ENCODE peak calls at places on chromosomes 3 and 15, in eight cellular contexts. E, B, U, N, Z, J, W and T are unnamed samples.

GRCh38 chr3:32009101-32009500 is 27.6 kb downstream of the ZNF860 start:
- DNase-seq in U (no peak), N (no peak), E (no peak), W (no peak), Z (no peak), B (no peak), J (no peak), T (no peak)

GRCh38 chr15:92346063-92346462 is 47.6 kb upstream of the ST8SIA2 start:
- DNase-seq in U (no peak), J (no peak), E (no peak), B (no peak), W (no peak), N (no peak), Z (no peak), T (no peak)

GRCh38 chr3:111212511-111212910 is 140.9 kb downstream of the NECTIN3 start:
- DNase-seq in U (no peak), N (no peak), Z (no peak), W (no peak), J (no peak), E (no peak), B (no peak), T (no peak)

GRCh38 chr15:79987569-79987955 is 16.6 kb upstream of the BCL2A1 start:
- DNase-seq in B (no peak), U (no peak), W (no peak), E (no peak), J (no peak), N (no peak), Z (no peak), T (no peak)

GRCh38 chr3:126530171-126531050 is 6.5 kb downstream of the CHST13 start:
- DNase-seq in N (peak), J (no peak), B (no peak), Z (peak), E (peak), W (no peak), U (no peak), T (peak)

GRCh38 chr3:11084098-11084497 is 70.2 kb upstream of the HRH1 start:
- DNase-seq in U (no peak), J (no peak), B (no peak), W (no peak), E (no peak), N (no peak), Z (no peak), T (no peak)

GRCh38 chr3:29618395-29619291 is 337.8 kb downstream of the RBMS3 start:
- DNase-seq in W (no peak), J (no peak), N (no peak), U (no peak), E (no peak), Z (no peak), B (no peak), T (no peak)

GRCh38 chr3:73563896-73564582 is 60.7 kb downstream of the PDZRN3 start:
- DNase-seq in N (no peak), B (no peak), W (no peak), U (no peak), E (no peak), J (no peak), Z (no peak), T (no peak)

GRCh38 chr3:78820497-78820896 is 947.3 kb downstream of the ROBO1 start:
- DNase-seq in U (no peak), N (no peak), J (no peak), E (no peak), Z (no peak), W (no peak), B (no peak), T (no peak)

GRCh38 chr15:48617619-48618018 is 27.9 kb downstream of the FBN1 start:
- DNase-seq in W (peak), U (no peak), N (peak), E (peak), B (no peak), J (no peak), Z (peak), T (peak)

GRCh38 chr3:197151562-197151961 is 121.9 kb upstream of the MELTF start:
- DNase-seq in N (no peak), J (no peak), W (no peak), Z (peak), B (peak), E (no peak), U (no peak), T (peak)

GRCh38 chr15:81049835-81050234 is 49.1 kb downstream of the TLNRD1 start:
- DNase-seq in Z (no peak), J (no peak), B (no peak), U (no peak), E (no peak), N (no peak), W (no peak), T (no peak)

GRCh38 chr3:69669070-69669469 is 70.2 kb upstream of the MITF start:
- DNase-seq in Z (no peak), U (no peak), W (no peak), E (no peak), B (no peak), J (no peak), N (no peak), T (no peak)

GRCh38 chr3:177150970-177151627 is 46.2 kb downstream of the TBL1XR1 start:
- DNase-seq in E (no peak), B (peak), N (no peak), Z (no peak), W (no peak), J (no peak), U (no peak), T (no peak)

GRCh38 chr15:35696767-35697231 is 150.8 kb upstream of the DPH6 start:
- DNase-seq in E (no peak), J (no peak), W (no peak), Z (no peak), N (no peak), B (peak), U (no peak), T (no peak)

GRCh38 chr15:99708563-99708962 is 24.7 kb downstream of the LYSMD4 start:
- DNase-seq in B (peak), W (peak), J (no peak), N (peak), E (peak), U (peak), Z (peak), T (peak)

GRCh38 chr15:84108725-84109124 is 126.8 kb upstream of the GOLGA6L4 start:
- DNase-seq in U (no peak), B (peak), W (no peak), Z (no peak), E (no peak), J (no peak), N (no peak), T (no peak)

GRCh38 chr3:43434431-43434830 is 148.1 kb downstream of the SNRK start:
- DNase-seq in B (no peak), U (no peak), J (no peak), Z (no peak), W (no peak), E (no peak), N (no peak), T (no peak)

GRCh38 chr3:37608061-37608702 is 253.5 kb upstream of the CTDSPL start:
- DNase-seq in J (no peak), U (no peak), W (no peak), Z (no peak), N (no peak), E (no peak), B (peak), T (no peak)

GRCh38 chr3:126197854-126198584 is 17.6 kb upstream of the ALDH1L1 start:
- DNase-seq in B (peak), Z (peak), N (peak), J (no peak), E (peak), U (peak), W (peak), T (peak)

GRCh38 chr3:185764168-185764988 is 60.5 kb downstream of the IGF2BP2 start:
- DNase-seq in Z (no peak), E (no peak), W (peak), U (no peak), B (no peak), N (no peak), J (no peak), T (no peak)

GRCh38 chr15:44066211-44066827 is 128.8 kb downstream of the FRMD5 start:
- DNase-seq in W (no peak), J (no peak), Z (peak), B (peak), N (no peak), E (peak), U (no peak), T (peak)

GRCh38 chr15:31327674-31328424 is 1.2 kb downstream of the KLF13 start:
- DNase-seq in J (no peak), U (no peak), E (peak), W (peak), Z (peak), B (peak), N (peak), T (peak)

GRCh38 chr15:31472636-31473383 is 146.2 kb downstream of the KLF13 start:
- DNase-seq in B (no peak), Z (no peak), W (no peak), J (no peak), N (no peak), E (peak), U (no peak), T (peak)

GRCh38 chr3:172235698-172236097 is 196.3 kb downstream of the FNDC3B start:
- DNase-seq in B (no peak), W (no peak), U (no peak), J (no peak), E (no peak), N (no peak), Z (no peak), T (no peak)

GRCh38 chr3:165712382-165712781 is 124.8 kb downstream of the BCHE start:
- DNase-seq in Z (no peak), N (no peak), U (no peak), B (no peak), W (no peak), J (no peak), E (no peak), T (no peak)

GRCh38 chr15:63089260-63090043 is 32.2 kb upstream of the LACTB start:
- DNase-seq in W (no peak), E (peak), Z (no peak), U (no peak), J (peak), N (peak), B (peak), T (no peak)

GRCh38 chr3:57530071-57530608 is 14.0 kb downstream of the DNAH12 start:
- DNase-seq in W (no peak), Z (no peak), E (no peak), U (no peak), B (no peak), N (no peak), J (no peak), T (no peak)

DNA sequence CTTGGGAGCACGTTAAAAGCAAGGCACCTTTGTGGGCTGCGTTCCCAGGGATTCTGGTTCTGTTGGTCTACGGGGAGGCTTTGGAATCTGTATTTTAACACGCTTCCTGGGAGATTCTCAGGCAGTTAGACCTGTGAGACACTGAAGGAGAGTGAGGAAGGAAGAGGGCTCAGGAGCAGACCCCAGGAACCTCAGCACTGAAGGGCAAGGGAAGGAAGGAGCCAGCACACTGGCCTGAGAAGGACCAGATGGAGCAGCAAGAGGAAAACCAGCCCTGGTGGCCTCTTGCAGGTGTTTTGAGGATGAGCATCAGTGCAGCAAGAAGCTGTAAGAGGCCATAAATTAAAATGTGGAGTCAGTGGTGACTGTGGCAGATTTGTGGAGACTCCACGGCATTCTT is 146.7 kb downstream of the RPLP1 start:
- DNase-seq in U (no peak), N (no peak), W (no peak), J (no peak), E (no peak), B (no peak), Z (peak), T (no peak)
- TF ChIP-seq EP300 in U (no peak), N (no peak), W (no peak), J (no peak), E (no peak), B (no peak), Z (no peak), T (no peak)

GRCh38 chr3:139528924-139529323 is 10.6 kb downstream of the RBP1 start:
- DNase-seq in B (no peak), E (no peak), N (no peak), Z (no peak), J (no peak), U (no peak), W (no peak), T (no peak)
- TF ChIP-seq CTCF in B (no peak), E (no peak), N (no peak), Z (no peak), J (no peak), U (no peak), W (no peak), T (no peak)

GRCh38 chr3:49387721-49388120 is 24.1 kb downstream of the RHOA start:
- DNase-seq in W (no peak), J (no peak), U (no peak), B (peak), N (no peak), E (no peak), Z (no peak), T (no peak)
- TF ChIP-seq EP300 in W (no peak), J (no peak), U (no peak), B (no peak), N (no peak), E (no peak), Z (no peak), T (no peak)

GRCh38 chr3:27910456-27910855 is 188.3 kb upstream of the EOMES start:
- DNase-seq in J (no peak), B (no peak), E (no peak), N (no peak), Z (no peak), W (no peak), U (no peak), T (no peak)

GRCh38 chr3:27914199-27914598 is 192.1 kb upstream of the EOMES start:
- DNase-seq in E (no peak), Z (no peak), N (no peak), B (peak), J (no peak), U (no peak), W (no peak), T (no peak)
- TF ChIP-seq CTCF in E (peak), Z (no peak), N (no peak), B (peak), J (no peak), U (no peak), W (no peak), T (no peak)

GRCh38 chr15:88890495-88890894 is 4.8 kb downstream of the HAPLN3 start:
- DNase-seq in N (no peak), Z (no peak), J (no peak), B (no peak), E (no peak), W (no peak), U (no peak), T (no peak)
- TF ChIP-seq EP300 in N (no peak), Z (no peak), J (no peak), B (no peak), E (no peak), W (no peak), U (no peak), T (no peak)

GRCh38 chr3:36408146-36408545 is 27.8 kb downstream of the STAC start:
- DNase-seq in E (no peak), W (no peak), Z (no peak), B (no peak), U (no peak), N (no peak), J (no peak), T (no peak)
- TF ChIP-seq CTCF in E (no peak), W (no peak), Z (peak), B (peak), U (no peak), N (no peak), J (no peak), T (no peak)

DNA sequence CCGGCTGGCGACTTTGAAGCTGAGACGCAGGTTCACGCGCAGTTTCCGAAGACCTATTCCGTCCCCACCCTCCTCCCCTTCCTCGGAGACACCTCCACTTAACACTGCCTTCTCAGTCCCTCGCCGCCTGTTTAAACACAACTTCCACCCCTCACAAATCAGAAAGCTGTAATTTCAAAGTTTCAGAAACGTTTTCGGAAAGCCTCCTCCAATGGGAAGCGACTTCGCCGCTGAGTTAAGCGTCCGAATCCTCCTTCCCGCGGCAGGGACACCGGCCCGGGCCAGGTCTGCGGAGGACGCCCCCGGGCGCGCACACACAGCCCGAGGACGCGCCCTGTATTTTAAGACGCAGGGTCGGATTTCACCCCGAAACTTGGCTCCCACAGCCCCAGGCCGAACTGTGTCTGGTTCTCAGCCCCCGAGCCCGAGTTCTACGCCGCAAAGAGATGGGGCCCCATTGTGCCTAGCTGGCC is 554 bp upstream of the LRRN1 start:
- DNase-seq in W (peak), J (no peak), N (no peak), U (no peak), E (peak), Z (peak), B (no peak), T (peak)
- TF ChIP-seq EP300 in W (no peak), J (no peak), N (no peak), U (no peak), E (no peak), Z (no peak), B (no peak), T (no peak)

GRCh38 chr3:167380004-167380689 is at the start of gene ZBBX:
- DNase-seq in Z (peak), U (peak), N (peak), E (peak), J (peak), B (peak), W (peak), T (peak)

GRCh38 chr3:167372138-167372537 is 8.0 kb downstream of the ZBBX start:
- DNase-seq in B (no peak), J (no peak), N (no peak), Z (no peak), E (no peak), U (no peak), W (no peak), T (no peak)

DNA sequence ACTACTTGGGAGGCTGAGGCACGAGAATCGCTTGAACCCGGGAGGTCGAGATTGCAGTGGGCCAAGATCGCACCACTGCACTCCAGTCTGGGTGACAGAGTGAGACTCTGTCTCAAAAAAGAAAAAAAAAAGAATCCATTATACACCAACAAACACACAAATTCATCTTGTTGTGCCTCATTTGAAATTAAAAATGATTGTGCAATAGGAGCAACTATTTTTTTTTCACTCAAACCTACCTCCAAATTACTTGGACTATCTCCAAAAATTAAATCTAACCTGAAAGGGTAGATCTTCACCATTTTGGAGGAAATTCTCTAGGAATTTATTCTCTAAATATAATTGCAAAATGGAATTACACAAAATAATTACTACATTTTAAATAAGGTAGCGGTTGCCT is 4.6 kb downstream of the ZBBX start:
- DNase-seq in E (no peak), W (no peak), N (no peak), J (no peak), U (no peak), Z (no peak), B (no peak), T (no peak)
- TF ChIP-seq CTCF in E (no peak), W (no peak), N (no peak), J (no peak), U (no peak), Z (no peak), B (no peak), T (no peak)

DNA sequence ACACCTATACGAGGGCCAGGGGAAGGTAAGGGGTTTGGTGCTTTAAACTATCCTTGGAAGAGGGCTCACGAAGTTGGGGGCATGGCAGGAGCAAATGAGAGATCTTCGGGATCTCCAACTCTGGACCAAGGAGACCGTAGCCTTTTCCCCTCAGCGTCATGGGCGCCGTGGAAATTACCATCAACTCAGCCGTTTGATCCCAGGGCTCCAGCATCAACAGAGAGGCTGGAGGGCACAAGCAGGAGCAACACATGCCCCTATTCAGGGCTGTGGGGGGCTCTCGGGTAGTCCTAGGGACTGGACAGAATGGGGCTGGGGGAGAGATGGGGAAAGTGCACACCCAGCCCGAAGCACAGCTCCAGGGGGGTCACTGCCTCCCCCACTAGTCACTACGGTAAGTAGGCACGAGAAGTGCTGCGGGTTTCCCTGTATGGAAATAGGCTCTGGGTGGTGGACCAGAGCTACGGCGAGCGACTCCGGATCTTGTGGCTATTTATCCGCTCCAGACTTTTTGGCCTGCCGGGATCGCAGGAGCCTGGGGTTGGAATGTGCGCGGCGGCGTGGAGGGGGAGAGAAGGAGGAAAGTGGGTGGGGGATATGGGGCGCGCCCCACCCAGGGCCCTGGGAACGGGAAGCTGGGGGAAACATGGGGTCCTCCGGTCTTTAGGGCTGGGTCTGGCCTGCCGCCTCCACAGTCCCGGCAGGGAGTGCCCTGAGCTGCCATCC is 539 bp upstream of the LAMB2 start:
- DNase-seq in B (peak), Z (peak), U (peak), J (peak), W (peak), N (peak), E (peak), T (peak)
- TF ChIP-seq EP300 in B (no peak), Z (no peak), U (peak), J (no peak), W (no peak), N (no peak), E (no peak), T (no peak)